ENCODE peak calls at places on chromosome 12, in seven cellular contexts. X is neural progenitor cell, R is HCT116, C is fibroblast of lung, P is PC-3, E is endothelial cell of umbilical vein, O is IMR-90. V is an unnamed sample.

GRCh38 chr12:85872497-85873091 is 1.5 kb upstream of the NTS start:
- DNase-seq in O (peak), X (peak), E (peak), R (peak), C (peak), P (peak), V (peak)

GRCh38 chr12:88299567-88300101 is 157.5 kb downstream of the TMTC3 start:
- DNase-seq in X (no peak), E (peak), C (peak), O (peak), P (peak), R (peak), V (no peak)

GRCh38 chr12:52903285-52903854 is 1.5 kb downstream of the KRT8 start:
- DNase-seq in X (peak), R (no peak), P (peak), O (peak), E (peak), C (peak), V (peak)

GRCh38 chr12:42790761-42791151 is 201.2 kb upstream of the PRICKLE1 start:
- DNase-seq in R (peak), X (no peak), E (peak), P (peak), C (peak), O (peak), V (peak)

GRCh38 chr12:71900091-71900490 is 38.6 kb upstream of the TPH2 start:
- DNase-seq in E (peak), R (no peak), O (peak), X (no peak), P (peak), C (no peak), V (no peak)

GRCh38 chr12:116434155-116435065 is 124.8 kb upstream of the MAP1LC3B2 start:
- DNase-seq in C (peak), O (peak), E (peak), X (peak), R (peak), P (peak), V (peak)

GRCh38 chr12:16347391-16348298 is at the start of gene MGST1:
- DNase-seq in R (peak), E (peak), P (peak), C (peak), X (peak), O (peak), V (peak)

GRCh38 chr12:88781909-88782308 is 201.6 kb upstream of the KITLG start:
- DNase-seq in P (no peak), O (peak), E (no peak), X (no peak), R (no peak), C (peak), V (no peak)

GRCh38 chr12:101042211-101042610 is 167.8 kb downstream of the SLC5A8 start:
- DNase-seq in E (no peak), R (no peak), C (no peak), O (no peak), P (no peak), X (no peak), V (no peak)

GRCh38 chr12:51675062-51675803 is 84.2 kb downstream of the SCN8A start:
- DNase-seq in E (no peak), R (no peak), C (no peak), X (no peak), O (no peak), P (no peak), V (no peak)

GRCh38 chr12:48054955-48055821 is 50.7 kb downstream of the SENP1 start:
- DNase-seq in O (no peak), P (no peak), R (no peak), E (no peak), C (no peak), X (no peak), V (no peak)

GRCh38 chr12:132554857-132555630 is 55.3 kb downstream of the LRCOL1 start:
- DNase-seq in E (no peak), X (peak), C (no peak), O (no peak), R (no peak), P (no peak), V (peak)

GRCh38 chr12:43370299-43370698 is 181.7 kb downstream of the ADAMTS20 start:
- DNase-seq in O (peak), R (peak), C (peak), X (no peak), E (peak), P (peak), V (no peak)

GRCh38 chr12:16389594-16389993 is 42.1 kb downstream of the MGST1 start:
- DNase-seq in O (peak), R (no peak), C (peak), E (no peak), P (peak), X (no peak), V (no peak)

GRCh38 chr12:62533755-62534107 is 67.1 kb downstream of the MON2 start:
- DNase-seq in E (no peak), C (no peak), P (no peak), O (peak), R (no peak), X (no peak), V (no peak)

GRCh38 chr12:25041006-25041741 is 92.3 kb upstream of the BCAT1 start:
- DNase-seq in R (no peak), E (no peak), X (no peak), P (no peak), C (no peak), O (no peak), V (no peak)

GRCh38 chr12:91380651-91381050 is 198.0 kb upstream of the DCN start:
- DNase-seq in E (peak), O (no peak), C (no peak), R (no peak), P (no peak), X (no peak), V (no peak)

GRCh38 chr12:126772171-126772864 is 1494.7 kb upstream of the TMEM132C start:
- DNase-seq in P (peak), R (peak), O (peak), C (peak), E (no peak), X (no peak), V (no peak)

GRCh38 chr12:31594681-31595080 is 3.7 kb upstream of the DENND5B start:
- DNase-seq in C (peak), X (no peak), P (no peak), R (no peak), E (no peak), O (peak), V (no peak)

GRCh38 chr12:30201301-30202160 is 417.8 kb upstream of the TMTC1 start:
- DNase-seq in E (peak), X (no peak), C (peak), R (no peak), P (no peak), O (no peak), V (peak)

GRCh38 chr12:40469736-40470135 is 222.5 kb upstream of the CNTN1 start:
- DNase-seq in O (no peak), E (no peak), P (no peak), X (no peak), C (no peak), R (no peak), V (peak)

GRCh38 chr12:90015228-90015627 is 306.6 kb upstream of the ATP2B1 start:
- DNase-seq in R (no peak), P (peak), E (no peak), O (peak), X (no peak), C (peak), V (no peak)

GRCh38 chr12:6947615-6948014 is 3.5 kb upstream of the PTPN6 start:
- DNase-seq in O (no peak), X (no peak), R (no peak), E (no peak), P (no peak), C (no peak), V (no peak)

GRCh38 chr12:44847888-44848770 is 28.0 kb downstream of the NELL2 start:
- DNase-seq in O (no peak), R (no peak), E (no peak), X (no peak), C (no peak), P (no peak), V (no peak)

GRCh38 chr12:645563-646071 is 17.6 kb downstream of the NINJ2 start:
- DNase-seq in E (peak), C (peak), O (peak), R (no peak), P (peak), X (no peak), V (no peak)

GRCh38 chr12:30706476-30706875 is 10.8 kb upstream of the IPO8 start:
- DNase-seq in R (no peak), P (peak), O (no peak), E (peak), C (no peak), X (no peak), V (no peak)

GRCh38 chr12:93115646-93116045 is 186.6 kb upstream of the EEA1 start:
- DNase-seq in O (peak), R (no peak), E (peak), C (no peak), X (no peak), P (no peak), V (no peak)

GRCh38 chr12:81998761-81999378 is 239.7 kb upstream of the PPFIA2 start:
- DNase-seq in C (peak), X (no peak), O (no peak), R (no peak), E (no peak), P (no peak), V (no peak)

GRCh38 chr12:32107376-32108267 is 975 bp downstream of the BICD1 start:
- DNase-seq in C (peak), O (peak), R (peak), X (peak), E (peak), P (peak), V (peak)

GRCh38 chr12:93226356-93226755 is 151.4 kb upstream of the NUDT4 start:
- DNase-seq in P (peak), E (peak), R (no peak), X (no peak), C (no peak), O (peak), V (no peak)

GRCh38 chr12:46450279-46450748 is 77.7 kb upstream of the SLC38A2 start:
- DNase-seq in R (no peak), E (peak), P (peak), O (no peak), C (no peak), X (no peak), V (no peak)

GRCh38 chr12:121830588-121831265 is 26.9 kb downstream of the SETD1B start:
- DNase-seq in R (no peak), E (no peak), O (no peak), P (no peak), X (no peak), C (no peak), V (no peak)

GRCh38 chr12:92416385-92416812 is 270.8 kb upstream of the BTG1 start:
- DNase-seq in R (no peak), P (no peak), C (no peak), O (no peak), X (no peak), E (no peak), V (no peak)

DNA sequence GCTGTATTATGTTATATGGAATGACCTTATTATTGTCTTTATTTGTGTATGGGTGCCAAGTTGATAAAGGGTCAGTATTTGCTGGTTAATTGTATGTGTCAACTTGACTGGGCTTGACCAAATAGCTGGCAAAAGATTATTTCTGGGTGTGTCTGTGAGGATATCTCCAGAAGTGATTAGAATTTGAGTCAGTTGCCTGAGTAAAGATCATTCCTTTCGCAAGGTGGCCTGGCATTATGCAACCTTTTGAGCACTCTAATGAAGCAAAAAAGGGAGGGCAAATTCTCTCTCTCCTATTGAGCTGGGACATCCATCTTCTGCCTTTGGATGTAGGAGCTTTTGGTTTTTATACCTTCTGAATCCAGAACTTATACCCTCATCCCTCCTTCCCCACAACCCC is 82.3 kb downstream of the ATXN7L3B start:
- DNase-seq in O (no peak), X (no peak), E (no peak), P (no peak), C (no peak), R (no peak), V (no peak)
- H2AFZ ChIP-seq in O (no peak), X (no peak), E (no peak), P (no peak), C (no peak), R (no peak), V (no peak)

GRCh38 chr12:104402630-104403029 is 54.1 kb upstream of the CHST11 start:
- DNase-seq in P (no peak), C (no peak), E (no peak), R (no peak), X (no peak), O (no peak), V (no peak)

DNA sequence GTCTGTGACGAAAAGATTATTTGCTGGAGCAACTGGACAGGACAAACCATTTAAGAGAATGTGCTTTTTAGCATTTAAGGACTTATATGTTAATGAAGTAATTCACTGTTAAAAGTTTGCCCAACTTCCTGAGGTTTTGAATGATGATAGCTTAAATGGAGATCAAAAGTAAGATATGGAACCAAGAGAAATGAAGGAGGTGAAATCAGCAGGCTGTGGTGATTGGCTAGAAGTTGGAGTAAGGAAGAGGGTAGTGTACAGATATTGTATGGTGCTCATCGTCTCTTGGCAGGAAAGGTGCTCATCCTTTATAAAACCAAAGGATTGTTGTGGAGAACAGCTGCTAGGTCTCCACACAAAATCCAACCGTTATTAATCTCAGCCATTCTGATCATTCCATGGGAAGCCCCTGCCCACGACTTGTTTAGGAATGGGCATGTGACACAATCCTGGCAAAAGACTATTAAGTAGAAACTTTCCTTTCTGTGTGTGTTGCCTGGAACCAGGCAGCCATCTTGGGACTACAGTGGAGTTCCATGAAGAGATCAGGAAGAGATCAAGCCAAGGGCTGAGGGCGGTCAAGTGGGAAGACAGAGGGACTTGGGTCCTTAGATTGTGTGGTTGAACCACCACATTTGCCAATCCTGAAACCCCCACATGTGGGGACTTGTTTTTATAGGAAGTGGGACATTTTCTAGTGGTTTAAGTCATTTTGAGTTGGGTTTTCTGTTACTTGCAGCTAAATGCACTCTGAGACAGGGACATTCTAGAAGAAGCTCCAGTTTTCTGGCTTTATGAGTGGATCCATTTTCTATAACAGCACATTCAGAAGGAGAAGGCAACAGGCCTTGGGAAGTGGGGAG is 56.8 kb upstream of the CHST11 start:
- DNase-seq in E (no peak), O (no peak), C (no peak), P (no peak), R (no peak), X (no peak), V (no peak)
- H3K4me2 ChIP-seq in E (no peak), O (no peak), C (no peak), P (no peak), R (no peak), X (no peak), V (no peak)

GRCh38 chr12:57216014-57216891 is at the start of gene NXPH4:
- DNase-seq in R (no peak), O (no peak), E (no peak), X (peak), P (peak), C (no peak), V (peak)
- H2AFZ ChIP-seq in R (peak), O (peak), E (no peak), X (no peak), P (peak), C (no peak), V (peak)

GRCh38 chr12:96396209-96396608 is 4.0 kb downstream of the CDK17 start:
- DNase-seq in X (no peak), C (no peak), P (no peak), O (no peak), E (no peak), R (no peak), V (no peak)
- H3K4me2 ChIP-seq in X (no peak), C (peak), P (peak), O (peak), E (peak), R (no peak), V (peak)

GRCh38 chr12:105235299-105235746 is 651 bp downstream of the APPL2 start:
- DNase-seq in R (no peak), X (peak), P (peak), O (peak), C (peak), E (peak), V (peak)
- H2AFZ ChIP-seq in R (peak), X (peak), P (peak), O (peak), C (peak), E (peak), V (no peak)

GRCh38 chr12:109527489-109528123 is 45.7 kb downstream of the MMAB start:
- DNase-seq in R (no peak), O (no peak), E (no peak), P (no peak), C (no peak), X (no peak), V (no peak)

GRCh38 chr12:109530301-109530685 is 43.0 kb downstream of the MMAB start:
- DNase-seq in P (no peak), X (no peak), R (no peak), O (no peak), E (no peak), C (no peak), V (no peak)

GRCh38 chr12:109531411-109531810 is 41.9 kb downstream of the MMAB start:
- DNase-seq in P (no peak), O (no peak), X (no peak), R (no peak), E (no peak), C (no peak), V (peak)

GRCh38 chr12:109532721-109533486 is 40.4 kb downstream of the MMAB start:
- DNase-seq in O (no peak), P (no peak), E (no peak), X (no peak), R (no peak), C (no peak), V (no peak)

GRCh38 chr12:109529618-109530300 is 43.5 kb downstream of the MMAB start:
- DNase-seq in X (peak), P (no peak), C (no peak), O (no peak), E (no peak), R (no peak), V (no peak)
- H3K4me2 ChIP-seq in X (peak), P (no peak), C (no peak), O (no peak), E (no peak), R (no peak), V (no peak)

GRCh38 chr12:10641735-10642500 is 28.5 kb upstream of the MAGOHB start:
- DNase-seq in O (peak), E (peak), R (no peak), P (peak), X (no peak), C (peak), V (no peak)
- H2AFZ ChIP-seq in O (peak), E (no peak), R (no peak), P (no peak), X (no peak), C (no peak), V (peak)

DNA sequence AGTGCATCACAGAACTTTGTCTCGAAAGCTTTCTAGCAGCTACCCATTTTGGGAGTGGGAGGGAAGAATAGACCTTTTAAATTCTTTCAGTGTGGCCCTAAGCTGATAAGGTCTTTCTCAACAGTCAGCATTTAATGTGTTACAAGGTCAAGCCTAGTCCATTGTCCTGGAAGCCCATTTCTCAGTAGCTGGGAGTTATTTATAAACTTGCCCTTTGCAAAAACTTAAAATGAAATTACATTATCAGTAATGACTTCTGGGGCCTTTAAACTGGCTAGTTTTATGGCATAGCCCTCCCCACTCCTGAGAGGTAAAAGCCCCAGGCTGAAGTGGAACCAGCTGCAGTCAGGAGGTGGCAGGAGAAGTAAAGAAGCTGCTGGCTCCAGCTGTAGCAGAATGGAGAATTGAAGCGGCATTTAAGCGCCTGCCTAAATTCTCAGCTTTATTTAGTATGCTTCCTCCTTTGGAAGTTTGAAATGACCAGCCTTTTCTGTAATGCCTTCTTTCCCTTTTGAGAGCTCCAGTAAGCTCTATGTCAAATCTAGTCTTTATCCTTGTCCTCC is 12.4 kb downstream of the COPZ1 start:
- DNase-seq in O (no peak), P (no peak), E (no peak), C (no peak), R (no peak), X (peak), V (no peak)
- H3K4me2 ChIP-seq in O (peak), P (no peak), E (no peak), C (peak), R (no peak), X (peak), V (no peak)

DNA sequence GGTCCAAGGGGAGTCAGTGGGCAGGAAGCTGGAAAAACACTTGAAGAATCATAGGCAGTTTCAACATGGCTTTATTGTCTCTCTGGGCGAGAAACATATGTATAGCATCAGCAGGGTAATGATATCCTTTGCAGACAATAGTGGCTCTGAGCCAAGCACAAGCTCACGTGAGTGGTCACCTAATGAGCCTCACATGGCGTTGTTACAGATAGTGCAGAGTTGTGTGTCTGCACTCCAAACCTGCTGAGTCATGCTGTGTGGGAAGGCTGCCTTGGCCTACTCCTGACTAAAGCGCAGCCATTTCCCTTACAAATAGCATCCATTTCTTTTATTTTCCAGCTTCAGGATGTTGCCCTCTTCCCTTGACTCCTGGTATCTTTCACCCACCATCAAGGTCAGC is 105.2 kb upstream of the SYT1 start:
- DNase-seq in P (peak), E (peak), C (peak), O (peak), X (no peak), R (no peak), V (no peak)
- H2AFZ ChIP-seq in P (peak), E (peak), C (peak), O (peak), X (no peak), R (peak), V (peak)

V was measured in SK-N-SH.